ENCODE peak calls at places on chromosomes 2 and 18, in six cellular contexts. I, W, F, V, B and Q are unnamed samples.
A peak's percentile ranks its signal among the peaks of the same experiment; 100 is the strongest.

GRCh38 chr2:96920801-96921560 is 51.1 kb upstream of the SEMA4C start:
- DNase-seq in I (no peak), W (no peak), F (no peak), V (no peak), B (no peak), Q (no peak)

GRCh38 chr2:232236200-232236599 is 142.4 kb upstream of the ALPP start:
- DNase-seq in I (no peak), W (no peak), F (no peak), V (no peak), B (no peak), Q (no peak)

GRCh38 chr18:63850010-63850409 is 37.5 kb upstream of the SERPINB2 start:
- DNase-seq in I (peak; percentile 14), W (peak; percentile 16), F (peak; percentile 55), V (peak; percentile 77), B (peak; percentile 78), Q (peak; percentile 50)

GRCh38 chr18:48947102-48947501 is 3.7 kb downstream of the SMAD7 start:
- DNase-seq in I (no peak), W (no peak), F (peak; percentile 23), V (no peak), B (no peak), Q (no peak)

GRCh38 chr2:167769020-167769419 is 478.4 kb downstream of the STK39 start:
- DNase-seq in I (no peak), W (no peak), F (no peak), V (no peak), B (no peak), Q (no peak)

GRCh38 chr2:166658901-166659300 is 164.9 kb upstream of the SCN7A start:
- DNase-seq in I (no peak), W (no peak), F (no peak), V (no peak), B (no peak), Q (no peak)

GRCh38 chr2:96207778-96208143 is 866 bp downstream of the STARD7 start:
- DNase-seq in I (no peak), W (peak; percentile 31), F (no peak), V (no peak), B (peak; percentile 32), Q (no peak)

GRCh38 chr2:47145466-47145865 is 9.6 kb downstream of the STPG4 start:
- DNase-seq in I (no peak), W (no peak), F (no peak), V (no peak), B (no peak), Q (no peak)

GRCh38 chr18:27184115-27185024 is 738 bp downstream of the CHST9 start:
- DNase-seq in I (no peak), W (no peak), F (no peak), V (no peak), B (no peak), Q (peak; percentile 9)

GRCh38 chr2:202025816-202026215 is 7.8 kb upstream of the FZD7 start:
- DNase-seq in I (no peak), W (no peak), F (no peak), V (no peak), B (peak; percentile 56), Q (no peak)

GRCh38 chr2:143347303-143347702 is 218.1 kb downstream of the ARHGAP15 start:
- DNase-seq in I (no peak), W (no peak), F (no peak), V (no peak), B (no peak), Q (no peak)

GRCh38 chr2:71557321-71557720 is 104.0 kb downstream of the DYSF start:
- DNase-seq in I (no peak), W (no peak), F (no peak), V (no peak), B (no peak), Q (no peak)

GRCh38 chr2:1859671-1860450 is 115.5 kb upstream of the PXDN start:
- DNase-seq in I (no peak), W (no peak), F (no peak), V (no peak), B (no peak), Q (no peak)

GRCh38 chr18:33404244-33404873 is 36.2 kb downstream of the CCDC178 start:
- DNase-seq in I (no peak), W (peak; percentile 5), F (peak; percentile 8), V (no peak), B (peak; percentile 4), Q (no peak)

GRCh38 chr2:240965905-240966456 is 32.4 kb upstream of the SNED1 start:
- DNase-seq in I (no peak), W (no peak), F (no peak), V (peak; percentile 48), B (no peak), Q (no peak)

GRCh38 chr2:157349949-157350510 is 24.4 kb upstream of the ERMN start:
- DNase-seq in I (no peak), W (no peak), F (no peak), V (no peak), B (peak; percentile 30), Q (no peak)

GRCh38 chr2:67156796-67157195 is 240.3 kb upstream of the ETAA1 start:
- DNase-seq in I (no peak), W (no peak), F (no peak), V (no peak), B (no peak), Q (no peak)

GRCh38 chr18:23958036-23958435 is 56.5 kb upstream of the TTC39C start:
- DNase-seq in I (no peak), W (no peak), F (no peak), V (no peak), B (no peak), Q (no peak)

GRCh38 chr2:112304298-112304941 is 29.0 kb downstream of the ZC3H6 start:
- DNase-seq in I (no peak), W (no peak), F (no peak), V (no peak), B (no peak), Q (no peak)

GRCh38 chr2:235658371-235659174 is 164.7 kb downstream of the AGAP1 start:
- DNase-seq in I (no peak), W (no peak), F (peak; percentile 71), V (no peak), B (no peak), Q (no peak)

GRCh38 chr2:166117491-166117890 is 10.3 kb downstream of the SCN1A start:
- DNase-seq in I (no peak), W (no peak), F (no peak), V (no peak), B (no peak), Q (no peak)

GRCh38 chr18:24293254-24293653 is 104.4 kb downstream of the OSBPL1A start:
- DNase-seq in I (no peak), W (no peak), F (no peak), V (no peak), B (no peak), Q (no peak)

GRCh38 chr2:149082781-149083180 is 44.3 kb downstream of the LYPD6B start:
- DNase-seq in I (no peak), W (no peak), F (no peak), V (no peak), B (no peak), Q (no peak)

GRCh38 chr2:16871426-16871825 is 205.8 kb upstream of the CYRIA start:
- DNase-seq in I (no peak), W (no peak), F (no peak), V (no peak), B (no peak), Q (no peak)

GRCh38 chr2:131413148-131413747 is 49.3 kb upstream of the RAB6D start:
- DNase-seq in I (peak; percentile 14), W (peak; percentile 74), F (peak; percentile 67), V (peak; percentile 71), B (peak; percentile 82), Q (peak; percentile 71)

GRCh38 chr2:172399765-172400164 is 27.6 kb upstream of the ITGA6 start:
- DNase-seq in I (no peak), W (no peak), F (no peak), V (no peak), B (no peak), Q (no peak)

GRCh38 chr2:235000426-235001236 is 48.8 kb downstream of the SH3BP4 start:
- DNase-seq in I (no peak), W (no peak), F (peak; percentile 60), V (no peak), B (no peak), Q (peak; percentile 75)

GRCh38 chr2:62207480-62207879 is 11.6 kb downstream of the B3GNT2 start:
- DNase-seq in I (no peak), W (no peak), F (no peak), V (no peak), B (no peak), Q (no peak)

GRCh38 chr2:85273732-85274731 is 53.8 kb downstream of the TGOLN2 start:
- DNase-seq in I (peak; percentile 64), W (no peak), F (peak; percentile 80), V (peak; percentile 28), B (peak; percentile 66), Q (peak; percentile 67)

GRCh38 chr2:68689553-68690537 is 44.8 kb upstream of the ARHGAP25 start:
- DNase-seq in I (no peak), W (peak; percentile 92), F (no peak), V (peak; percentile 90), B (no peak), Q (no peak)

GRCh38 chr2:180664507-180664906 is 315.9 kb upstream of the UBE2E3 start:
- DNase-seq in I (no peak), W (no peak), F (no peak), V (no peak), B (no peak), Q (no peak)

GRCh38 chr2:189287982-189288494 is 108.5 kb upstream of the COL5A2 start:
- DNase-seq in I (peak; percentile 71), W (no peak), F (peak; percentile 85), V (peak; percentile 39), B (peak; percentile 89), Q (peak; percentile 69)

GRCh38 chr2:144358979-144359541 is 160.9 kb downstream of the ZEB2 start:
- DNase-seq in I (peak; percentile 51), W (no peak), F (peak; percentile 87), V (no peak), B (peak; percentile 41), Q (no peak)
- H3K4me3 ChIP-seq in I (no peak overlapping the region), W (no peak overlapping the region), F (no peak overlapping the region), V (no peak overlapping the region), B (peak overlapping the region; percentile 42), Q (no peak overlapping the region)

DNA sequence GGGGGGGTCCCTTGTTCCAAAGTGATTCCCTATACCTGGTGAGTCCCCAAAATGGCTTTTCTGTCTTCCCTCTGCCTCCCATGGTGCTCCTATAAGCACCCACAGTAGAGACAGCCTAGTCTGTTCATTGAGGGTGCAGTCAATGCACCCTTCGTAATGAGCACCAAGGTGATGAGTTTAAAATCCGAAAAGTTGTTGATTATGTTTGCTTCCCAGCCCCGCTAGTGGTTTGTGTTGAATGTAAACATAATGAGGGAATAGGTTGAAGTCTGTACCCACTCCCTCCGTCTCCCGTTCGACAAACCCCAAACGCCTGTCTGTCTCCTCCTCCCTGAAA is 2.3 kb downstream of the FOSL2 start:
- DNase-seq in I (no peak), W (no peak), F (no peak), V (peak; percentile 46), B (no peak), Q (no peak)
- H3K4me3 ChIP-seq in I (peak overlapping the region; percentile 67), W (no peak overlapping the region), F (peak overlapping the region; percentile 87), V (peak overlapping the region; percentile 75), B (peak overlapping the region; percentile 97), Q (peak overlapping the region; percentile 77)

DNA sequence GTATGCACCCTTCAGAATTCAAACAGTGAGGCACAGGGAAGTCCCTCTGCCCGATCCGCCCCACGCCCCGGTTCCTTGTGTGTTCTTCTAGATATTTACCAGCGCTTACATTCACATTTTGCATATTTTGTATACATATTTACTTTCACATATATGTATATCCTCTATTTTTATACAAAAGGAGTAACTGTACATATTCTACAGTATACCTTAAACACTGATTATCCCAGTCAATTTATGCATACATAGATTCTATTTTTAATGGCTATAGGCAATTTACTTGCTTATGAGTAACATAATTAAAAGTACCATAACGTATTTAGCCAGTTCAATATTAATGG is 309 bp upstream of the DUSP11 start:
- DNase-seq in I (no peak), W (no peak), F (no peak), V (no peak), B (no peak), Q (no peak)
- H3K4me3 ChIP-seq in I (peak overlapping the region; percentile 86), W (peak overlapping the region; percentile 88), F (no peak overlapping the region), V (peak overlapping the region; percentile 97), B (peak overlapping the region; percentile 97), Q (no peak overlapping the region)

GRCh38 chr2:109195193-109196045 is 66.4 kb downstream of the SH3RF3 start:
- DNase-seq in I (no peak), W (no peak), F (no peak), V (no peak), B (no peak), Q (no peak)
- H3K4me3 ChIP-seq in I (no peak overlapping the region), W (no peak overlapping the region), F (no peak overlapping the region), V (no peak overlapping the region), B (no peak overlapping the region), Q (no peak overlapping the region)